ENCODE peak calls at places on chromosomes 12 and 14, in five cellular contexts. One of them, this sample, is unnamed.

GRCh38 chr14:60721331-60722162 is 2.6 kb downstream of the SIX4 start:
- DNase-seq in thoracic aorta: peak; percentile 31
- DNase-seq in neural progenitor cell: peak; percentile 82
- DNase-seq in mesenchymal stem cell: peak; percentile 71
- DNase-seq in naive thymus-derived CD4-positive, alpha-beta T cell: no peak
- DNase-seq in this sample: no peak

GRCh38 chr14:29927596-29928341 is at the start of gene PRKD1:
- DNase-seq in thoracic aorta: no peak
- DNase-seq in neural progenitor cell: peak; percentile 87
- DNase-seq in mesenchymal stem cell: peak; percentile 76
- DNase-seq in naive thymus-derived CD4-positive, alpha-beta T cell: no peak
- DNase-seq in this sample: peak; percentile 60

GRCh38 chr14:56952766-56953473 is 142.6 kb upstream of the OTX2 start:
- DNase-seq in thoracic aorta: no peak
- DNase-seq in neural progenitor cell: peak; percentile 12
- DNase-seq in mesenchymal stem cell: no peak
- DNase-seq in naive thymus-derived CD4-positive, alpha-beta T cell: no peak
- DNase-seq in this sample: no peak

GRCh38 chr12:101909646-101910045 is 32.3 kb downstream of the DRAM1 start:
- DNase-seq in thoracic aorta: no peak
- DNase-seq in neural progenitor cell: no peak
- DNase-seq in mesenchymal stem cell: no peak
- DNase-seq in naive thymus-derived CD4-positive, alpha-beta T cell: no peak
- DNase-seq in this sample: no peak

GRCh38 chr12:85273411-85274075 is 6.5 kb upstream of the ALX1 start:
- DNase-seq in thoracic aorta: no peak
- DNase-seq in neural progenitor cell: peak; percentile 30
- DNase-seq in mesenchymal stem cell: peak; percentile 12
- DNase-seq in naive thymus-derived CD4-positive, alpha-beta T cell: no peak
- DNase-seq in this sample: no peak

GRCh38 chr14:89128616-89129015 is 288.4 kb downstream of the FOXN3 start:
- DNase-seq in thoracic aorta: no peak
- DNase-seq in neural progenitor cell: no peak
- DNase-seq in mesenchymal stem cell: no peak
- DNase-seq in naive thymus-derived CD4-positive, alpha-beta T cell: no peak
- DNase-seq in this sample: no peak

GRCh38 chr12:82686223-82687019 is at the start of gene TMTC2:
- DNase-seq in thoracic aorta: peak; percentile 45
- DNase-seq in neural progenitor cell: peak; percentile 93
- DNase-seq in mesenchymal stem cell: peak; percentile 95
- DNase-seq in naive thymus-derived CD4-positive, alpha-beta T cell: peak; percentile 75
- DNase-seq in this sample: peak; percentile 84

GRCh38 chr12:69988601-69989194 is 163.7 kb downstream of the MYRFL start:
- DNase-seq in thoracic aorta: no peak
- DNase-seq in neural progenitor cell: no peak
- DNase-seq in mesenchymal stem cell: peak; percentile 71
- DNase-seq in naive thymus-derived CD4-positive, alpha-beta T cell: no peak
- DNase-seq in this sample: no peak

GRCh38 chr14:88551094-88551870 is 3.5 kb downstream of the PTPN21 start:
- DNase-seq in thoracic aorta: no peak
- DNase-seq in neural progenitor cell: peak; percentile 77
- DNase-seq in mesenchymal stem cell: peak; percentile 78
- DNase-seq in naive thymus-derived CD4-positive, alpha-beta T cell: no peak
- DNase-seq in this sample: peak; percentile 76

GRCh38 chr14:92589213-92589852 is 75.8 kb downstream of the RIN3 start:
- DNase-seq in thoracic aorta: no peak
- DNase-seq in neural progenitor cell: peak; percentile 45
- DNase-seq in mesenchymal stem cell: peak; percentile 33
- DNase-seq in naive thymus-derived CD4-positive, alpha-beta T cell: no peak
- DNase-seq in this sample: no peak

GRCh38 chr12:80681-81190 is 14.2 kb downstream of the IQSEC3 start:
- DNase-seq in thoracic aorta: no peak
- DNase-seq in neural progenitor cell: no peak
- DNase-seq in mesenchymal stem cell: no peak
- DNase-seq in naive thymus-derived CD4-positive, alpha-beta T cell: no peak
- DNase-seq in this sample: no peak

GRCh38 chr14:87940894-87941293 is 52.1 kb downstream of the GALC start:
- DNase-seq in thoracic aorta: no peak
- DNase-seq in neural progenitor cell: no peak
- DNase-seq in mesenchymal stem cell: no peak
- DNase-seq in naive thymus-derived CD4-positive, alpha-beta T cell: no peak
- DNase-seq in this sample: no peak

GRCh38 chr12:80472912-80473500 is 29.0 kb downstream of the PTPRQ start:
- DNase-seq in thoracic aorta: no peak
- DNase-seq in neural progenitor cell: peak; percentile 61
- DNase-seq in mesenchymal stem cell: peak; percentile 85
- DNase-seq in naive thymus-derived CD4-positive, alpha-beta T cell: no peak
- DNase-seq in this sample: peak; percentile 5

GRCh38 chr12:103495158-103495782 is 498 bp downstream of the C12orf42 start:
- DNase-seq in thoracic aorta: no peak
- DNase-seq in neural progenitor cell: peak; percentile 89
- DNase-seq in mesenchymal stem cell: no peak
- DNase-seq in naive thymus-derived CD4-positive, alpha-beta T cell: peak; percentile 42
- DNase-seq in this sample: peak; percentile 21

GRCh38 chr12:102174761-102175160 is 22.9 kb downstream of the PMCH start:
- DNase-seq in thoracic aorta: no peak
- DNase-seq in neural progenitor cell: no peak
- DNase-seq in mesenchymal stem cell: no peak
- DNase-seq in naive thymus-derived CD4-positive, alpha-beta T cell: no peak
- DNase-seq in this sample: no peak

GRCh38 chr12:6550294-6551062 is 5.4 kb downstream of the IFFO1 start:
- DNase-seq in thoracic aorta: no peak
- DNase-seq in neural progenitor cell: no peak
- DNase-seq in mesenchymal stem cell: no peak
- DNase-seq in naive thymus-derived CD4-positive, alpha-beta T cell: no peak
- DNase-seq in this sample: no peak

GRCh38 chr12:2408262-2408661 is 355.5 kb downstream of the CACNA1C start:
- DNase-seq in thoracic aorta: no peak
- DNase-seq in neural progenitor cell: no peak
- DNase-seq in mesenchymal stem cell: no peak
- DNase-seq in naive thymus-derived CD4-positive, alpha-beta T cell: no peak
- DNase-seq in this sample: no peak

GRCh38 chr12:88638956-88639355 is 58.7 kb upstream of the KITLG start:
- DNase-seq in thoracic aorta: no peak
- DNase-seq in neural progenitor cell: no peak
- DNase-seq in mesenchymal stem cell: peak; percentile 43
- DNase-seq in naive thymus-derived CD4-positive, alpha-beta T cell: no peak
- DNase-seq in this sample: no peak

GRCh38 chr12:88914967-88915366 is 334.7 kb upstream of the KITLG start:
- DNase-seq in thoracic aorta: no peak
- DNase-seq in neural progenitor cell: no peak
- DNase-seq in mesenchymal stem cell: no peak
- DNase-seq in naive thymus-derived CD4-positive, alpha-beta T cell: no peak
- DNase-seq in this sample: no peak

GRCh38 chr14:74604896-74605295 is 7.1 kb downstream of the LTBP2 start:
- DNase-seq in thoracic aorta: no peak
- DNase-seq in neural progenitor cell: no peak
- DNase-seq in mesenchymal stem cell: no peak
- DNase-seq in naive thymus-derived CD4-positive, alpha-beta T cell: no peak
- DNase-seq in this sample: no peak

GRCh38 chr14:65102441-65103149 is at the start of gene MAX:
- DNase-seq in thoracic aorta: peak; percentile 95
- DNase-seq in neural progenitor cell: peak; percentile 98
- DNase-seq in mesenchymal stem cell: peak; percentile 99
- DNase-seq in naive thymus-derived CD4-positive, alpha-beta T cell: peak; percentile 100
- DNase-seq in this sample: peak; percentile 96

GRCh38 chr14:101151226-101151929 is 247.9 kb upstream of the RTL1 start:
- DNase-seq in thoracic aorta: no peak
- DNase-seq in neural progenitor cell: peak; percentile 28
- DNase-seq in mesenchymal stem cell: no peak
- DNase-seq in naive thymus-derived CD4-positive, alpha-beta T cell: no peak
- DNase-seq in this sample: peak; percentile 8

GRCh38 chr12:52395761-52396434 is 10.2 kb downstream of the KRT82 start:
- DNase-seq in thoracic aorta: no peak
- DNase-seq in neural progenitor cell: peak; percentile 54
- DNase-seq in mesenchymal stem cell: no peak
- DNase-seq in naive thymus-derived CD4-positive, alpha-beta T cell: no peak
- DNase-seq in this sample: no peak

GRCh38 chr12:123532808-123533649 is 490 bp downstream of the RILPL1 start:
- DNase-seq in thoracic aorta: no peak
- DNase-seq in neural progenitor cell: peak; percentile 81
- DNase-seq in mesenchymal stem cell: peak; percentile 68
- DNase-seq in naive thymus-derived CD4-positive, alpha-beta T cell: no peak
- DNase-seq in this sample: peak; percentile 53

GRCh38 chr12:114952573-114953196 is 268.7 kb upstream of the TBX3 start:
- DNase-seq in thoracic aorta: no peak
- DNase-seq in neural progenitor cell: no peak
- DNase-seq in mesenchymal stem cell: peak; percentile 23
- DNase-seq in naive thymus-derived CD4-positive, alpha-beta T cell: no peak
- DNase-seq in this sample: no peak

GRCh38 chr12:52187206-52187605 is 4.6 kb downstream of the KRT80 start:
- DNase-seq in thoracic aorta: no peak
- DNase-seq in neural progenitor cell: no peak
- DNase-seq in mesenchymal stem cell: no peak
- DNase-seq in naive thymus-derived CD4-positive, alpha-beta T cell: no peak
- DNase-seq in this sample: no peak

GRCh38 chr14:76772300-76773187 is 11.3 kb downstream of the VASH1 start:
- DNase-seq in thoracic aorta: peak; percentile 60
- DNase-seq in neural progenitor cell: peak; percentile 42
- DNase-seq in mesenchymal stem cell: peak; percentile 95
- DNase-seq in naive thymus-derived CD4-positive, alpha-beta T cell: no peak
- DNase-seq in this sample: no peak

GRCh38 chr14:59407246-59407615 is 57.9 kb downstream of the GPR135 start:
- DNase-seq in thoracic aorta: no peak
- DNase-seq in neural progenitor cell: no peak
- DNase-seq in mesenchymal stem cell: peak; percentile 91
- DNase-seq in naive thymus-derived CD4-positive, alpha-beta T cell: no peak
- DNase-seq in this sample: no peak

GRCh38 chr12:91877461-91878230 is 268.0 kb downstream of the BTG1 start:
- DNase-seq in thoracic aorta: no peak
- DNase-seq in neural progenitor cell: no peak
- DNase-seq in mesenchymal stem cell: no peak
- DNase-seq in naive thymus-derived CD4-positive, alpha-beta T cell: peak; percentile 26
- DNase-seq in this sample: no peak

GRCh38 chr12:124094733-124095132 is 121.7 kb downstream of the ZNF664 start:
- DNase-seq in thoracic aorta: no peak
- DNase-seq in neural progenitor cell: no peak
- DNase-seq in mesenchymal stem cell: no peak
- DNase-seq in naive thymus-derived CD4-positive, alpha-beta T cell: no peak
- DNase-seq in this sample: no peak

GRCh38 chr12:117092886-117093285 is 6.3 kb downstream of the TESC start:
- DNase-seq in thoracic aorta: no peak
- DNase-seq in neural progenitor cell: no peak
- DNase-seq in mesenchymal stem cell: no peak
- DNase-seq in naive thymus-derived CD4-positive, alpha-beta T cell: no peak
- DNase-seq in this sample: no peak
- H3K27me3 ChIP-seq in thoracic aorta: no peaks in the 10 kb centered on the region
- H3K27me3 ChIP-seq in neural progenitor cell: peaks cover 12% of the 10 kb centered on the region
- H3K27me3 ChIP-seq in mesenchymal stem cell: peaks cover 61% of the 10 kb centered on the region
- H3K27me3 ChIP-seq in naive thymus-derived CD4-positive, alpha-beta T cell: peaks cover 3% of the 10 kb centered on the region
- H3K27me3 ChIP-seq in this sample: peaks cover 26% of the 10 kb centered on the region

DNA sequence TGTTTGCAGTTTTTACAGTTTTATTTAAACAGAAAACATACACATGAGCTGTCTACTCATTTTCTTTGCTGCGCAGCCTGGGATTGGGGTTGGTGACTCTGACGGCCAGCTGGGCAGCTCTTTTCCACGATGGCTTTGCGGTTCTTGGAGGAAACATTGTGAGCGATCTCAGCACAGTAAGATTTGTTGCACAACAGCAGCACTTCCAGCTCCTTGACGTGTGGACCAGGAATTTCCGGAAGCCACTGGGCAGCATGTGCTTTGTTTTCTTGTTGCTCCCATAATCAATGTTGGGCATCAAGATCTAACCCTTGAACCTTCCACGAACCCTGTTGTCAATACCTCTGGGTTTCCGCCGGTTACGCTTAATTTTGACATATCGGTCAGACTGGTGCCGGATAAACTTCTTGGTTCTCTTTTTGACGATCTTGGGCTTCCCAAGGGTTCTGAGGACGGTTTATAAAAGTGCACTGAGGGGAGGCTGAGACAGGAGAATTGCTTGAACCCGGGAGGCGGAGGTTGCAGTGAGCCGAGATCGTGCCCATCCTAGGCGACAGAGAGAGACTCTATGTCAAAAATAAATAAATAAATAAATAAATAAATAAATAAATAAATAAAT is 21.8 kb downstream of the FKBP11 start:
- DNase-seq in thoracic aorta: no peak
- DNase-seq in neural progenitor cell: no peak
- DNase-seq in mesenchymal stem cell: peak; percentile 50
- DNase-seq in naive thymus-derived CD4-positive, alpha-beta T cell: no peak
- DNase-seq in this sample: no peak
- H3K4me3 ChIP-seq in thoracic aorta: peak overlapping the region; percentile 78
- H3K4me3 ChIP-seq in neural progenitor cell: no peak overlapping the region
- H3K4me3 ChIP-seq in mesenchymal stem cell: no peak overlapping the region
- H3K4me3 ChIP-seq in naive thymus-derived CD4-positive, alpha-beta T cell: no peak overlapping the region
- H3K4me3 ChIP-seq in this sample: no peak overlapping the region

GRCh38 chr14:98651042-98651441 is 621.0 kb downstream of the BCL11B start:
- DNase-seq in thoracic aorta: no peak
- DNase-seq in neural progenitor cell: no peak
- DNase-seq in mesenchymal stem cell: no peak
- DNase-seq in naive thymus-derived CD4-positive, alpha-beta T cell: no peak
- DNase-seq in this sample: no peak
- H3K27me3 ChIP-seq in thoracic aorta: no peaks in the 10 kb centered on the region
- H3K27me3 ChIP-seq in neural progenitor cell: no peaks in the 10 kb centered on the region
- H3K27me3 ChIP-seq in mesenchymal stem cell: no peaks in the 10 kb centered on the region
- H3K27me3 ChIP-seq in naive thymus-derived CD4-positive, alpha-beta T cell: no peaks in the 10 kb centered on the region
- H3K27me3 ChIP-seq in this sample: no peaks in the 10 kb centered on the region

GRCh38 chr14:97625512-97625911 is 828.3 kb downstream of the VRK1 start:
- DNase-seq in thoracic aorta: no peak
- DNase-seq in neural progenitor cell: no peak
- DNase-seq in mesenchymal stem cell: no peak
- DNase-seq in naive thymus-derived CD4-positive, alpha-beta T cell: no peak
- DNase-seq in this sample: no peak

GRCh38 chr14:97618401-97618800 is 821.2 kb downstream of the VRK1 start:
- DNase-seq in thoracic aorta: no peak
- DNase-seq in neural progenitor cell: no peak
- DNase-seq in mesenchymal stem cell: no peak
- DNase-seq in naive thymus-derived CD4-positive, alpha-beta T cell: no peak
- DNase-seq in this sample: no peak

GRCh38 chr14:97624985-97625384 is 827.8 kb downstream of the VRK1 start:
- DNase-seq in thoracic aorta: no peak
- DNase-seq in neural progenitor cell: no peak
- DNase-seq in mesenchymal stem cell: no peak
- DNase-seq in naive thymus-derived CD4-positive, alpha-beta T cell: no peak
- DNase-seq in this sample: no peak

GRCh38 chr14:97618917-97619690 is 821.9 kb downstream of the VRK1 start:
- DNase-seq in thoracic aorta: no peak
- DNase-seq in neural progenitor cell: no peak
- DNase-seq in mesenchymal stem cell: no peak
- DNase-seq in naive thymus-derived CD4-positive, alpha-beta T cell: no peak
- DNase-seq in this sample: no peak

DNA sequence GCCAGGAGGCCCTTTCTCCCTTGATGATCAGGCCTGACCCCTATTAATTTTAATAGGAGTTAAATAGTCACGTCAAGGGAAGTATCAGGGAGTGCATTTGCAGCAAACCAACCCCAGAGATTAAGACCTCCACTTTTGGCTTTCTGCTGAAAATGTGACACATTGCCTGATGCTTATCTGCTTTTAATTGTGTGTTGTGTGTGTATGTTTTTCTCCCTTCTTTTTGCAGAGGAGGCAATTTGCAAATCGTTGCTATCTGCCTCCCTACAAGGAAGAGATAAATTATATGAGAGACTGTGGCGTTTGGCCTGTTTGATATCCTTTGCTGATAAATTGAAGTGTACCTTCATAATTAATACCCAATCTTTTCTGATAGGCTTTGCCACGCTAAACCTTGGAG is 822.9 kb downstream of the VRK1 start:
- DNase-seq in thoracic aorta: no peak
- DNase-seq in neural progenitor cell: no peak
- DNase-seq in mesenchymal stem cell: no peak
- DNase-seq in naive thymus-derived CD4-positive, alpha-beta T cell: no peak
- DNase-seq in this sample: no peak
- H3K4me3 ChIP-seq in thoracic aorta: no peak overlapping the region
- H3K4me3 ChIP-seq in neural progenitor cell: no peak overlapping the region
- H3K4me3 ChIP-seq in mesenchymal stem cell: no peak overlapping the region
- H3K4me3 ChIP-seq in naive thymus-derived CD4-positive, alpha-beta T cell: peak overlapping the region; percentile 4
- H3K4me3 ChIP-seq in this sample: no peak overlapping the region